ENCODE peak calls at places on chromosomes 12 and 14, in eight cellular contexts. C is heart left ventricle; N is CD8-positive, alpha-beta T cell; V is HL-60; U is psoas muscle; Z is heart right ventricle; Q is PC-9; H is AG04450. O is an unnamed sample.

GRCh38 chr12:110704750-110705149 is 15.8 kb upstream of the HVCN1 start:
- DNase-seq in Z (no peak), U (no peak), C (no peak), N (no peak), H (no peak), Q (no peak), V (no peak), O (no peak)

GRCh38 chr12:105596731-105597130 is 266.2 kb downstream of the C12orf75 start:
- DNase-seq in Q (no peak), N (no peak), C (no peak), V (no peak), U (no peak), Z (no peak), H (no peak), O (no peak)

GRCh38 chr12:92036061-92036620 is 109.5 kb downstream of the BTG1 start:
- DNase-seq in U (no peak), Q (no peak), Z (no peak), C (no peak), N (no peak), V (no peak), H (no peak), O (no peak)

GRCh38 chr14:34027990-34028490 is 77.2 kb upstream of the EGLN3 start:
- DNase-seq in U (no peak), N (no peak), C (no peak), H (no peak), V (no peak), Q (no peak), Z (no peak), O (no peak)

GRCh38 chr12:14701808-14702568 is 5.6 kb upstream of the GUCY2C start:
- DNase-seq in Q (no peak), N (no peak), V (no peak), C (no peak), H (no peak), U (no peak), Z (no peak), O (no peak)

GRCh38 chr12:71304306-71304705 is 135.3 kb upstream of the LGR5 start:
- DNase-seq in Q (no peak), Z (no peak), C (no peak), U (no peak), H (no peak), N (no peak), V (no peak), O (no peak)

GRCh38 chr12:68630050-68630449 is 19.4 kb downstream of the RAP1B start:
- DNase-seq in N (no peak), Q (no peak), V (no peak), Z (no peak), C (no peak), H (no peak), U (no peak), O (no peak)

GRCh38 chr12:76310110-76310509 is 38.1 kb downstream of the BBS10 start:
- DNase-seq in U (no peak), Q (peak; percentile 18), V (no peak), C (no peak), H (no peak), Z (no peak), N (no peak), O (no peak)

GRCh38 chr14:102988054-102988453 is 65.6 kb downstream of the AMN start:
- DNase-seq in V (no peak), N (no peak), Q (no peak), Z (no peak), C (no peak), U (no peak), H (no peak), O (no peak)

GRCh38 chr12:50597200-50598195 is 92.7 kb downstream of the DIP2B start:
- DNase-seq in Q (no peak), V (no peak), U (no peak), Z (no peak), C (no peak), N (no peak), H (no peak), O (peak; percentile 49)

GRCh38 chr12:106954462-106955376 is 988 bp upstream of the TMEM263 start:
- DNase-seq in Q (no peak), U (peak; percentile 39), Z (peak; percentile 53), V (no peak), N (no peak), C (peak; percentile 66), H (no peak), O (no peak)

GRCh38 chr14:53663709-53664108 is 292.9 kb downstream of the BMP4 start:
- DNase-seq in C (no peak), H (no peak), N (no peak), Z (peak; percentile 16), Q (no peak), V (no peak), U (no peak), O (peak; percentile 33)

GRCh38 chr14:29458547-29458946 is 469.1 kb downstream of the PRKD1 start:
- DNase-seq in V (no peak), Z (no peak), Q (no peak), H (no peak), U (no peak), C (no peak), N (no peak), O (no peak)

GRCh38 chr12:25155031-25155576 is 39.9 kb downstream of the DNAI7 start:
- DNase-seq in U (no peak), Q (no peak), Z (no peak), N (no peak), C (no peak), V (no peak), H (peak; percentile 39), O (no peak)

GRCh38 chr14:95340201-95340697 is 20.5 kb upstream of the CLMN start:
- DNase-seq in H (no peak), N (no peak), V (no peak), C (no peak), Z (no peak), Q (no peak), U (no peak), O (no peak)

GRCh38 chr12:115336506-115336905 is 652.5 kb upstream of the TBX3 start:
- DNase-seq in Z (no peak), C (no peak), H (no peak), U (no peak), Q (no peak), V (no peak), N (no peak), O (no peak)

GRCh38 chr14:22791302-22791701 is 23.9 kb downstream of the SLC7A7 start:
- DNase-seq in Q (no peak), H (no peak), N (no peak), Z (no peak), C (no peak), U (no peak), V (no peak), O (no peak)

GRCh38 chr14:63670692-63671091 is 29.0 kb upstream of the WDR89 start:
- DNase-seq in U (no peak), H (no peak), Q (no peak), N (no peak), V (no peak), C (no peak), Z (no peak), O (no peak)

GRCh38 chr12:105109465-105110212 is 2.1 kb downstream of the WASHC4 start:
- DNase-seq in H (no peak), C (no peak), N (no peak), Q (no peak), U (no peak), Z (no peak), V (no peak), O (no peak)

GRCh38 chr14:91271639-91272038 is 27.1 kb upstream of the GPR68 start:
- DNase-seq in Q (no peak), U (no peak), C (no peak), H (no peak), V (no peak), N (no peak), Z (no peak), O (no peak)

GRCh38 chr14:40847496-40847895 is 759.2 kb upstream of the LRFN5 start:
- DNase-seq in Z (no peak), U (no peak), C (no peak), Q (no peak), N (no peak), H (no peak), V (no peak), O (no peak)

GRCh38 chr14:83559721-83560120 is 1970.2 kb upstream of the FLRT2 start:
- DNase-seq in Z (no peak), V (no peak), C (no peak), U (no peak), H (peak; percentile 33), Q (no peak), N (no peak), O (no peak)

GRCh38 chr12:121797937-121798801 is 4.7 kb upstream of the RHOF start:
- DNase-seq in N (no peak), C (peak; percentile 81), Q (no peak), V (no peak), Z (peak; percentile 80), H (no peak), U (peak; percentile 81), O (no peak)
- H3K4me3 ChIP-seq in N (peak overlapping the region; percentile 66), C (peak overlapping the region; percentile 77), Q (no peak overlapping the region), V (no peak overlapping the region), Z (peak overlapping the region; percentile 79), H (peak overlapping the region; percentile 63), U (peak overlapping the region; percentile 86), O (no peak overlapping the region)

DNA sequence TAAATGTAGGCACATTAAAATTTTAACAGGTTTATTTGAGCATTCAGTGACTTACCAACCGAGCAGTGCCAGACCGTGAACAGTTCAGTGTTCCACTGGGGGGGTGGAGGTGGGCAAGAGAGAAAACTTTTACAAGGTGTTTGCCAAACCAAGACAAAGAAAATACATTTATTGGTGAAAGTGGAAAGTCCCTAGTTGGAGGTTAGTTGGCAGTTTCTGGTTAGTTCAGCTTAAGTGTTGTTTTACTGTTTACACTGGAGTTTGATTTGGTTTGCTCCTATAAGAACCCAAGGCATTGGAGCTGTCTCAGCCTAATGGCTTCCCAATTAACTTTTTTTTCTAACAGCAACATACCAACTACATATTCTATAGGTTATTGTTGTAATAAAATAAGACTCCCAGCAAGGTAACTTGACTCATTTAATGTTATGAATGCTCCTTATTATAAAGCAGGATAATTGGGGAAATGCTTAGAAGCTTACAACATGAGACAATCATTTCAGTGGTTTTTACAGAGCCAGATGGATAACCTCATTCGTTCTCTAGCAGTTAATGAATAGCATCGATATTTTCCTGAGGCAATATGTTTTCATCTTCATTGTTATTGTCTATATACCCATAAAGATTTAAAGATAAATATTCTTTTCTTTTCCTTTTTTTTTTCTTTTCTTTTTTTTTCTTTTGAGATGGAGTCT is 115.8 kb downstream of the ETNK1 start:
- DNase-seq in Q (no peak), U (no peak), Z (no peak), H (no peak), V (no peak), N (no peak), C (no peak), O (no peak)
- H3K27ac ChIP-seq in Q (no peak overlapping the region), U (no peak overlapping the region), Z (no peak overlapping the region), H (no peak overlapping the region), V (no peak overlapping the region), N (no peak overlapping the region), C (no peak overlapping the region), O (no peak overlapping the region)

DNA sequence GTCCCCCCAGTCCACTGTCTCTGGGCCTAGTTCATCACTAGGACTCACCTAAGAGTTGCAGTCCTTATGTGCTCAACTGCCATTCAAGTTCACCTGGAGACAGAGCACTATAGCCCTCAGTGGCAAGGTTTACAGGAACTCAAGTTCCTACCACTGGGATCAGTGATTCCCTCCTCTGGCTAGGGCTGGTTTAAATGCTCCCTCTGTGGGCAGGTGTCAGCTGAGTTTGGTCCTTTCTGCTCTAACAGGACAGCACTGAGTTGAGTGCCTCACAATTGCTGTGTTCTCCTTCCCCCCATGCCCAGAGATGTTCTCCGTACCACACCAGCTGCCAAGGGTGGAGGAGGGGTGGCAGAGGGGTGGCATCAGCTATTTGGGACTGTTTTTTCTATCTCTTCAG is 20.8 kb upstream of the SAV1 start:
- DNase-seq in V (no peak), Z (no peak), H (no peak), C (no peak), Q (no peak), N (no peak), U (no peak), O (no peak)
- TF ChIP-seq CTCF in V (no peak), Z (no peak), H (no peak), C (no peak), Q (no peak), N (no peak), U (no peak), O (no peak)

GRCh38 chr12:52529846-52530245 is 9.7 kb upstream of the KRT5 start:
- DNase-seq in H (no peak), Z (no peak), U (no peak), V (no peak), Q (no peak), N (no peak), C (no peak), O (no peak)
- H3K4me3 ChIP-seq in H (no peak overlapping the region), Z (no peak overlapping the region), U (no peak overlapping the region), V (no peak overlapping the region), Q (no peak overlapping the region), N (no peak overlapping the region), C (no peak overlapping the region), O (no peak overlapping the region)

O was measured in dorsolateral prefrontal cortex.